ENCODE peak calls at places on chromosome 12, in four cellular contexts. One of them, this sample, is unnamed.
A peak's percentile ranks its signal among the peaks of the same experiment; 100 is the strongest.

GRCh38 chr12:12511021-12511783 is 51.5 kb downstream of the DUSP16 start:
- DNase-seq in astrocyte of the spinal cord: no peak
- DNase-seq in astrocyte of the cerebellum: no peak
- DNase-seq in AG09319: no peak
- DNase-seq in this sample: no peak

GRCh38 chr12:50637870-50638481 is 125.9 kb upstream of the ATF1 start:
- DNase-seq in astrocyte of the spinal cord: peak; percentile 71
- DNase-seq in astrocyte of the cerebellum: no peak
- DNase-seq in AG09319: no peak
- DNase-seq in this sample: no peak

GRCh38 chr12:110012137-110012536 is 12.9 kb downstream of the ANKRD13A start:
- DNase-seq in astrocyte of the spinal cord: no peak
- DNase-seq in astrocyte of the cerebellum: no peak
- DNase-seq in AG09319: no peak
- DNase-seq in this sample: peak; percentile 37

GRCh38 chr12:113935459-113935858 is 30.7 kb downstream of the RBM19 start:
- DNase-seq in astrocyte of the spinal cord: no peak
- DNase-seq in astrocyte of the cerebellum: no peak
- DNase-seq in AG09319: no peak
- DNase-seq in this sample: no peak

GRCh38 chr12:98895086-98895651 is 250.1 kb downstream of the APAF1 start:
- DNase-seq in astrocyte of the spinal cord: no peak
- DNase-seq in astrocyte of the cerebellum: no peak
- DNase-seq in AG09319: no peak
- DNase-seq in this sample: no peak

GRCh38 chr12:15682826-15683225 is 106.4 kb downstream of the EPS8 start:
- DNase-seq in astrocyte of the spinal cord: no peak
- DNase-seq in astrocyte of the cerebellum: no peak
- DNase-seq in AG09319: no peak
- DNase-seq in this sample: no peak

GRCh38 chr12:114895822-114896221 is 211.8 kb upstream of the TBX3 start:
- DNase-seq in astrocyte of the spinal cord: no peak
- DNase-seq in astrocyte of the cerebellum: no peak
- DNase-seq in AG09319: no peak
- DNase-seq in this sample: no peak

GRCh38 chr12:90652280-90652679 is 302.7 kb downstream of the CCER1 start:
- DNase-seq in astrocyte of the spinal cord: no peak
- DNase-seq in astrocyte of the cerebellum: no peak
- DNase-seq in AG09319: no peak
- DNase-seq in this sample: no peak

GRCh38 chr12:117030187-117030896 is 68.9 kb downstream of the TESC start:
- DNase-seq in astrocyte of the spinal cord: no peak
- DNase-seq in astrocyte of the cerebellum: no peak
- DNase-seq in AG09319: no peak
- DNase-seq in this sample: no peak

GRCh38 chr12:78898416-78898815 is 33.8 kb downstream of the SYT1 start:
- DNase-seq in astrocyte of the spinal cord: peak; percentile 73
- DNase-seq in astrocyte of the cerebellum: peak; percentile 76
- DNase-seq in AG09319: no peak
- DNase-seq in this sample: no peak

GRCh38 chr12:12837025-12837872 is 24.1 kb downstream of the DDX47 start:
- DNase-seq in astrocyte of the spinal cord: peak; percentile 83
- DNase-seq in astrocyte of the cerebellum: peak; percentile 68
- DNase-seq in AG09319: peak; percentile 38
- DNase-seq in this sample: peak; percentile 65

GRCh38 chr12:41189395-41190251 is 1.5 kb downstream of the PDZRN4 start:
- DNase-seq in astrocyte of the spinal cord: peak; percentile 6
- DNase-seq in astrocyte of the cerebellum: no peak
- DNase-seq in AG09319: no peak
- DNase-seq in this sample: no peak

GRCh38 chr12:88552672-88553079 is 27.6 kb downstream of the KITLG start:
- DNase-seq in astrocyte of the spinal cord: peak; percentile 57
- DNase-seq in astrocyte of the cerebellum: no peak
- DNase-seq in AG09319: no peak
- DNase-seq in this sample: no peak

GRCh38 chr12:59179231-59179630 is 258.9 kb upstream of the LRIG3 start:
- DNase-seq in astrocyte of the spinal cord: no peak
- DNase-seq in astrocyte of the cerebellum: no peak
- DNase-seq in AG09319: no peak
- DNase-seq in this sample: no peak

GRCh38 chr12:130707571-130707891 is 8.6 kb downstream of the RIMBP2 start:
- DNase-seq in astrocyte of the spinal cord: no peak
- DNase-seq in astrocyte of the cerebellum: no peak
- DNase-seq in AG09319: no peak
- DNase-seq in this sample: no peak

GRCh38 chr12:23556661-23557060 is 392.8 kb downstream of the SOX5 start:
- DNase-seq in astrocyte of the spinal cord: no peak
- DNase-seq in astrocyte of the cerebellum: no peak
- DNase-seq in AG09319: no peak
- DNase-seq in this sample: no peak

GRCh38 chr12:127803545-127803944 is 463.4 kb upstream of the TMEM132C start:
- DNase-seq in astrocyte of the spinal cord: peak; percentile 12
- DNase-seq in astrocyte of the cerebellum: no peak
- DNase-seq in AG09319: no peak
- DNase-seq in this sample: no peak

GRCh38 chr12:105279460-105280056 is 43.6 kb upstream of the APPL2 start:
- DNase-seq in astrocyte of the spinal cord: no peak
- DNase-seq in astrocyte of the cerebellum: no peak
- DNase-seq in AG09319: no peak
- DNase-seq in this sample: peak; percentile 61

GRCh38 chr12:112243255-112243965 is 118.0 kb downstream of the TRAFD1 start:
- DNase-seq in astrocyte of the spinal cord: no peak
- DNase-seq in astrocyte of the cerebellum: no peak
- DNase-seq in AG09319: no peak
- DNase-seq in this sample: no peak

GRCh38 chr12:125245601-125246345 is 180.5 kb downstream of the AACS start:
- DNase-seq in astrocyte of the spinal cord: no peak
- DNase-seq in astrocyte of the cerebellum: no peak
- DNase-seq in AG09319: no peak
- DNase-seq in this sample: no peak

GRCh38 chr12:53048780-53049401 is 974 bp upstream of the TNS2 start:
- DNase-seq in astrocyte of the spinal cord: peak; percentile 74
- DNase-seq in astrocyte of the cerebellum: no peak
- DNase-seq in AG09319: no peak
- DNase-seq in this sample: no peak

GRCh38 chr12:4228122-4228580 is 45.4 kb upstream of the CCND2 start:
- DNase-seq in astrocyte of the spinal cord: no peak
- DNase-seq in astrocyte of the cerebellum: no peak
- DNase-seq in AG09319: no peak
- DNase-seq in this sample: no peak

GRCh38 chr12:69239922-69240624 is 704 bp downstream of the CPSF6 start:
- DNase-seq in astrocyte of the spinal cord: peak; percentile 29
- DNase-seq in astrocyte of the cerebellum: no peak
- DNase-seq in AG09319: no peak
- DNase-seq in this sample: peak; percentile 55

GRCh38 chr12:9635014-9635413 is 27.3 kb upstream of the KLRB1 start:
- DNase-seq in astrocyte of the spinal cord: no peak
- DNase-seq in astrocyte of the cerebellum: no peak
- DNase-seq in AG09319: no peak
- DNase-seq in this sample: no peak

GRCh38 chr12:9636807-9637206 is 29.1 kb upstream of the KLRB1 start:
- DNase-seq in astrocyte of the spinal cord: no peak
- DNase-seq in astrocyte of the cerebellum: no peak
- DNase-seq in AG09319: no peak
- DNase-seq in this sample: no peak

GRCh38 chr12:9636150-9636549 is 28.4 kb upstream of the KLRB1 start:
- DNase-seq in astrocyte of the spinal cord: no peak
- DNase-seq in astrocyte of the cerebellum: no peak
- DNase-seq in AG09319: no peak
- DNase-seq in this sample: no peak

GRCh38 chr12:9634177-9634803 is 26.6 kb upstream of the KLRB1 start:
- DNase-seq in astrocyte of the spinal cord: peak; percentile 63
- DNase-seq in astrocyte of the cerebellum: peak; percentile 38
- DNase-seq in AG09319: no peak
- DNase-seq in this sample: peak; percentile 92

GRCh38 chr12:9632766-9633165 is 25.1 kb upstream of the KLRB1 start:
- DNase-seq in astrocyte of the spinal cord: no peak
- DNase-seq in astrocyte of the cerebellum: no peak
- DNase-seq in AG09319: no peak
- DNase-seq in this sample: no peak
- TF ChIP-seq CTCF in astrocyte of the spinal cord: no peak
- TF ChIP-seq CTCF in astrocyte of the cerebellum: no peak
- TF ChIP-seq CTCF in AG09319: no peak
- TF ChIP-seq CTCF in this sample: no peak

GRCh38 chr12:61362037-61362436 is 898.2 kb upstream of the USP15 start:
- DNase-seq in astrocyte of the spinal cord: no peak
- DNase-seq in astrocyte of the cerebellum: no peak
- DNase-seq in AG09319: no peak
- DNase-seq in this sample: no peak

GRCh38 chr12:61365001-61365400 is 895.2 kb upstream of the USP15 start:
- DNase-seq in astrocyte of the spinal cord: no peak
- DNase-seq in astrocyte of the cerebellum: no peak
- DNase-seq in AG09319: no peak
- DNase-seq in this sample: no peak

DNA sequence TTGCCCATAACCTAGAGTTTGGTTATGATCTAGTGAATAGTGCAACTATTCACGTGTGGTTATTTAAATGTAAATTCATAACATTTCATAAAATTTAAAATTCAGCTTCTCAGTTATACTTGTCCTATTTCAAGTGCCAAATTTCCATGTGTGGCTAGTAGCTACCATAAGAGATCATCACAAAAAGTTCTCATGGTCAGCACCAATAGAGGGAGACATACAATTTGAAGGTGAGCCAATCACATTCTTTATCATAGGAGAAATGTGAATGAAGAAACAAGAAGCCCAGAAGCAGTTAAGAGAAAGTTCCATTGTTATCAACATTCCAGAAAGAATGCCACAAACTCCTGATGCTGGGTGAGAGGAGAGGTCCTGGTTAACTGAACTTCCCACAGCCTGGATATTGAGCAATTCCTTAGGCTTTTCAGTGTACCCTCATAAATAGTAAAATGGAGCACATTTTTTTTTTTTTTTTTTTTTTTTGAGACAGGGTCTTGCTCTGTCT is 892.9 kb upstream of the USP15 start:
- DNase-seq in astrocyte of the spinal cord: no peak
- DNase-seq in astrocyte of the cerebellum: no peak
- DNase-seq in AG09319: no peak
- DNase-seq in this sample: no peak
- TF ChIP-seq CTCF in astrocyte of the spinal cord: no peak
- TF ChIP-seq CTCF in astrocyte of the cerebellum: peak; percentile 2
- TF ChIP-seq CTCF in AG09319: no peak
- TF ChIP-seq CTCF in this sample: no peak

GRCh38 chr12:100672075-100672592 is 98.7 kb downstream of the GAS2L3 start:
- DNase-seq in astrocyte of the spinal cord: no peak
- DNase-seq in astrocyte of the cerebellum: no peak
- DNase-seq in AG09319: no peak
- DNase-seq in this sample: peak; percentile 55
- TF ChIP-seq CTCF in astrocyte of the spinal cord: peak; percentile 63
- TF ChIP-seq CTCF in astrocyte of the cerebellum: peak; percentile 51
- TF ChIP-seq CTCF in AG09319: peak; percentile 47
- TF ChIP-seq CTCF in this sample: peak; percentile 67

GRCh38 chr12:121284551-121285390 is 11.7 kb downstream of the CAMKK2 start:
- DNase-seq in astrocyte of the spinal cord: peak; percentile 4
- DNase-seq in astrocyte of the cerebellum: no peak
- DNase-seq in AG09319: no peak
- DNase-seq in this sample: no peak
- TF ChIP-seq CTCF in astrocyte of the spinal cord: no peak
- TF ChIP-seq CTCF in astrocyte of the cerebellum: no peak
- TF ChIP-seq CTCF in AG09319: no peak
- TF ChIP-seq CTCF in this sample: no peak

DNA sequence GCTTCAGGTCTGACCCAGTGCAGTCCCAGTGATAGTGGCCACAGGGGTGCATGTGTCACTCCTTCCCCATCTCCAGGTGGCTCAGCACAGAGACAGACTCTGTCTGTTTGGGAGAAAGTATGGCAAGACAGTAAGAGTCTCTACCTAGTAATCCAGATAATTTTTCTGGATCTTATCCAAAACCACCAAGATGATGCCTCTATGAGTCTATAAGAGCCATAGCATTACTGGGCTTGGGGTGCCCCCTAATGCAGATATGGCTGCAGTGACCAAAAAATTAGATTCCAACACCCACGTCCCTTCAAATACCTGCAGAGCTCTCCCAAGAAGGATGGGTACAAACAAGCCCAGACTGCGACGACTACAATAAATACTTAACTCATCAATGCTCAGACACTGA is 123.8 kb downstream of the GRIP1 start:
- DNase-seq in astrocyte of the spinal cord: no peak
- DNase-seq in astrocyte of the cerebellum: no peak
- DNase-seq in AG09319: no peak
- DNase-seq in this sample: no peak
- TF ChIP-seq CTCF in astrocyte of the spinal cord: no peak
- TF ChIP-seq CTCF in astrocyte of the cerebellum: no peak
- TF ChIP-seq CTCF in AG09319: no peak
- TF ChIP-seq CTCF in this sample: no peak

GRCh38 chr12:120855823-120856589 is 48.2 kb downstream of the SPPL3 start:
- DNase-seq in astrocyte of the spinal cord: no peak
- DNase-seq in astrocyte of the cerebellum: no peak
- DNase-seq in AG09319: no peak
- DNase-seq in this sample: peak; percentile 17
- TF ChIP-seq CTCF in astrocyte of the spinal cord: no peak
- TF ChIP-seq CTCF in astrocyte of the cerebellum: no peak
- TF ChIP-seq CTCF in AG09319: no peak
- TF ChIP-seq CTCF in this sample: no peak

GRCh38 chr12:100738086-100738485 is 56.5 kb upstream of the ANO4 start:
- DNase-seq in astrocyte of the spinal cord: no peak
- DNase-seq in astrocyte of the cerebellum: no peak
- DNase-seq in AG09319: no peak
- DNase-seq in this sample: no peak

GRCh38 chr12:100737168-100737567 is 57.4 kb upstream of the ANO4 start:
- DNase-seq in astrocyte of the spinal cord: no peak
- DNase-seq in astrocyte of the cerebellum: no peak
- DNase-seq in AG09319: no peak
- DNase-seq in this sample: no peak

GRCh38 chr12:100733817-100734593 is 60.6 kb upstream of the ANO4 start:
- DNase-seq in astrocyte of the spinal cord: peak; percentile 53
- DNase-seq in astrocyte of the cerebellum: peak; percentile 44
- DNase-seq in AG09319: no peak
- DNase-seq in this sample: no peak
- TF ChIP-seq CTCF in astrocyte of the spinal cord: peak; percentile 72
- TF ChIP-seq CTCF in astrocyte of the cerebellum: peak; percentile 73
- TF ChIP-seq CTCF in AG09319: peak; percentile 65
- TF ChIP-seq CTCF in this sample: no peak

DNA sequence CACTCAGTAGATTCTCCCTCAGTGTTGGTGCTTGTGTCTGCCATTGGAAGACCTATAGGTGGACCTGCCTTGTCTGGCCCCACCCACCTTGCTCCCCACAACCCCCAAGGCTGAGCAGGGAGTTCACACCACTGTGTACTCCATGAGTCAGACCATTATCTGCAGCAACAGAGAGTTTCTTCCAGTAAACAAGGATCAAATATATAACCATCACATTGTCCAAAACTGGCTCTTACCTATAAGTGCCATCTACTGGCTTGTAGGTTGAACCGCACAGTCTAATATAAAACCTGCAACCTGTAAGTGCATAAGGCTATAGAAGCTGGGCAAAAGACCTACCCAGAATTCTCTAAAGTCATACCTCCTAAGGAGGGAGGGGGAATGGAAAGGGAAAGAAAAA is 7.9 kb downstream of the TAS2R13 start:
- DNase-seq in astrocyte of the spinal cord: no peak
- DNase-seq in astrocyte of the cerebellum: no peak
- DNase-seq in AG09319: no peak
- DNase-seq in this sample: no peak
- TF ChIP-seq CTCF in astrocyte of the spinal cord: no peak
- TF ChIP-seq CTCF in astrocyte of the cerebellum: no peak
- TF ChIP-seq CTCF in AG09319: no peak
- TF ChIP-seq CTCF in this sample: no peak

This sample was measured in activated CD8-positive, alpha-beta T cell treated with anti-CD3 and anti-CD28 coated beads for 36 hours.